ENCODE peak calls at places on chromosomes 12 and 14, in five cellular contexts. N is GM23338, O is HFF-Myc, H is cardiac muscle cell, D is A549. E is an unnamed sample.

GRCh38 chr12:92786045-92786444 is 83.3 kb downstream of the PLEKHG7 start:
- DNase-seq in N (no peak), O (no peak), H (peak; percentile 29), D (no peak), E (no peak)

GRCh38 chr14:101118746-101119610 is 215.5 kb upstream of the RTL1 start:
- DNase-seq in N (no peak), O (no peak), H (no peak), D (no peak), E (peak; percentile 20)

GRCh38 chr14:21543426-21544350 is 17.5 kb upstream of the SALL2 start:
- DNase-seq in N (peak; percentile 84), O (no peak), H (no peak), D (no peak), E (no peak)

GRCh38 chr12:64452559-64453329 is 824 bp downstream of the TBK1 start:
- DNase-seq in N (peak; percentile 21), O (peak; percentile 48), H (peak; percentile 83), D (peak; percentile 46), E (no peak)

GRCh38 chr14:94116701-94117100 is 6.2 kb downstream of the IFI27 start:
- DNase-seq in N (no peak), O (no peak), H (no peak), D (no peak), E (no peak)

GRCh38 chr12:59834659-59835474 is 239.0 kb downstream of the SLC16A7 start:
- DNase-seq in N (peak; percentile 75), O (no peak), H (peak; percentile 53), D (no peak), E (no peak)

GRCh38 chr12:1836854-1837411 is 16.6 kb downstream of the LRTM2 start:
- DNase-seq in N (no peak), O (no peak), H (no peak), D (no peak), E (no peak)

GRCh38 chr12:93601591-93601990 is 29.1 kb downstream of the SOCS2 start:
- DNase-seq in N (no peak), O (no peak), H (no peak), D (no peak), E (no peak)

GRCh38 chr12:24049101-24049500 is 99.6 kb upstream of the SOX5 start:
- DNase-seq in N (no peak), O (no peak), H (no peak), D (no peak), E (no peak)

GRCh38 chr14:54497224-54497623 is 8.4 kb upstream of the GMFB start:
- DNase-seq in N (no peak), O (no peak), H (no peak), D (no peak), E (no peak)

GRCh38 chr14:54450535-54450934 is 9.4 kb upstream of the CNIH1 start:
- DNase-seq in N (no peak), O (peak; percentile 86), H (peak; percentile 40), D (no peak), E (no peak)

GRCh38 chr12:126093911-126094310 is 1028.7 kb downstream of the AACS start:
- DNase-seq in N (peak; percentile 54), O (no peak), H (no peak), D (no peak), E (no peak)

GRCh38 chr14:93234798-93235197 is 27.7 kb downstream of the UBR7 start:
- DNase-seq in N (no peak), O (no peak), H (peak; percentile 52), D (peak; percentile 34), E (no peak)

GRCh38 chr14:103702497-103703432 is 12.5 kb downstream of the XRCC3 start:
- DNase-seq in N (no peak), O (no peak), H (no peak), D (no peak), E (no peak)

GRCh38 chr14:94119071-94119470 is 8.5 kb downstream of the IFI27 start:
- DNase-seq in N (no peak), O (no peak), H (no peak), D (no peak), E (no peak)

GRCh38 chr12:57765003-57765697 is 1.7 kb downstream of the CYP27B1 start:
- DNase-seq in N (peak; percentile 86), O (no peak), H (peak; percentile 37), D (peak; percentile 70), E (no peak)

GRCh38 chr12:8629486-8630033 is 16.9 kb upstream of the AICDA start:
- DNase-seq in N (no peak), O (peak; percentile 5), H (no peak), D (no peak), E (no peak)

GRCh38 chr12:118633071-118633470 is 256.7 kb downstream of the SUDS3 start:
- DNase-seq in N (peak; percentile 19), O (no peak), H (no peak), D (no peak), E (no peak)

GRCh38 chr14:73743431-73743931 is 29.3 kb upstream of the PNMA1 start:
- DNase-seq in N (no peak), O (no peak), H (peak; percentile 38), D (no peak), E (peak; percentile 46)

GRCh38 chr12:64109706-64110105 is 112.4 kb downstream of the KICS2 start:
- DNase-seq in N (no peak), O (no peak), H (no peak), D (no peak), E (no peak)

GRCh38 chr14:23861666-23862065 is 91.9 kb upstream of the DHRS4 start:
- DNase-seq in N (peak; percentile 15), O (no peak), H (peak; percentile 12), D (no peak), E (no peak)

GRCh38 chr12:108731866-108732461 is 646 bp upstream of the CORO1C start:
- DNase-seq in N (peak; percentile 100), O (peak; percentile 95), H (peak; percentile 98), D (peak; percentile 97), E (peak; percentile 99)

GRCh38 chr14:94139006-94139405 is 9.6 kb upstream of the IFI27L2 start:
- DNase-seq in N (no peak), O (no peak), H (no peak), D (no peak), E (no peak)

GRCh38 chr12:45130881-45131281 is 80.0 kb upstream of the DBX2 start:
- DNase-seq in N (peak; percentile 83), O (peak; percentile 56), H (peak; percentile 79), D (peak; percentile 28), E (no peak)

GRCh38 chr12:51077930-51078329 is 5.5 kb downstream of the CSRNP2 start:
- DNase-seq in N (no peak), O (no peak), H (peak; percentile 21), D (no peak), E (no peak)

GRCh38 chr14:97246648-97247047 is 449.5 kb downstream of the VRK1 start:
- DNase-seq in N (no peak), O (no peak), H (no peak), D (no peak), E (no peak)

GRCh38 chr12:32548691-32549412 is 130.2 kb upstream of the DNM1L start:
- DNase-seq in N (no peak), O (peak; percentile 85), H (peak; percentile 89), D (no peak), E (peak; percentile 33)

GRCh38 chr12:104733717-104734175 is 224.3 kb downstream of the SLC41A2 start:
- DNase-seq in N (peak; percentile 80), O (no peak), H (peak; percentile 13), D (no peak), E (no peak)

GRCh38 chr12:104736307-104736706 is 221.8 kb downstream of the SLC41A2 start:
- DNase-seq in N (no peak), O (peak; percentile 88), H (peak; percentile 87), D (no peak), E (no peak)

GRCh38 chr12:104735801-104736200 is 222.3 kb downstream of the SLC41A2 start:
- DNase-seq in N (no peak), O (no peak), H (no peak), D (no peak), E (no peak)

GRCh38 chr12:104737113-104737512 is 221.0 kb downstream of the SLC41A2 start:
- DNase-seq in N (no peak), O (no peak), H (no peak), D (no peak), E (no peak)

GRCh38 chr12:104734541-104735075 is 223.5 kb downstream of the SLC41A2 start:
- DNase-seq in N (no peak), O (no peak), H (no peak), D (no peak), E (no peak)
- TF ChIP-seq CTCF in N (no peak), O (no peak), H (no peak), D (no peak), E (no peak)

GRCh38 chr12:9761407-9761736 is 671 bp upstream of the CD69 start:
- DNase-seq in N (no peak), O (no peak), H (no peak), D (no peak), E (no peak)
- H3K4me3 ChIP-seq in N (no peak overlapping the region), O (no peak overlapping the region), H (no peak overlapping the region), D (no peak overlapping the region), E (no peak overlapping the region)

DNA sequence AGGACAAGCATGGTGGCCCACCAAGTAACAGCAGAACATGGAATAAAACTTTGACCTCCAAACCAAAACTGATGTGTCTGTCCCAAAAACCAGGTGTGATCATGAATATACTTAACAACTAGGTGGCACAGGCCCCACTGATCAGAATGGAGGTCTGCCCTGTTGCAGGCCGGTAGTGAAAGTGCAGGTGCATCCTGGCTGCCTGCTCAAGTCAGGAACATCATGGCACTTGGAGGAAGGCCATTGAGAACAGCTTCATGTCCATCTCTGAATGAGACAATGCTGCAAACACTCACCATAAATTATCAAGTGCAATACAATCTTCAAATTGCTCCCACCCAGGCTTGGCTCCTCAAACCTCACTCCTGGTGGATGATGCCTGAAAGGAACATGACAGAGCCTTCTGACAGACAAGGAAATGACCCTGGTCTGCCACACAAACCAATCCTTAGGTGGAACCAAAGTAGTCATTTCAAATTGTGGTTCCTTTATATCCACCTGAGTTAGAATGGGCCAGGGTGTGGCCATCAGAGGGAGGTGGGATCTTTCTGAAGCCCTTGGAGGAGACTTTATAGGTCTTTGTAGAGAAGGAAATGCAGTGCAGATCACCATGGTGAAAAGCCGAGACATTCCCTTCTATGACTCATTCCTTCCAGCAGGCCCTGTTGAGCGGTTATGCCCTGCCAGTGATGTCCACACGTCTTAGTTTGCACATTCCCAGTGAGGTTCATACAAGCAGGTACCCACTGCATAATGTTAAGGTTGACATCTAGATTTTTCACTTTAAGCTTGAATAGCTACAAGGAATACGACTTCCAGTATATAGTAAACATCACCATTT is 36.0 kb downstream of the EGLN3 start:
- DNase-seq in N (no peak), O (peak; percentile 51), H (peak; percentile 89), D (peak; percentile 39), E (no peak)
- TF ChIP-seq CTCF in N (no peak), O (no peak), H (peak; percentile 16), D (no peak), E (no peak)

DNA sequence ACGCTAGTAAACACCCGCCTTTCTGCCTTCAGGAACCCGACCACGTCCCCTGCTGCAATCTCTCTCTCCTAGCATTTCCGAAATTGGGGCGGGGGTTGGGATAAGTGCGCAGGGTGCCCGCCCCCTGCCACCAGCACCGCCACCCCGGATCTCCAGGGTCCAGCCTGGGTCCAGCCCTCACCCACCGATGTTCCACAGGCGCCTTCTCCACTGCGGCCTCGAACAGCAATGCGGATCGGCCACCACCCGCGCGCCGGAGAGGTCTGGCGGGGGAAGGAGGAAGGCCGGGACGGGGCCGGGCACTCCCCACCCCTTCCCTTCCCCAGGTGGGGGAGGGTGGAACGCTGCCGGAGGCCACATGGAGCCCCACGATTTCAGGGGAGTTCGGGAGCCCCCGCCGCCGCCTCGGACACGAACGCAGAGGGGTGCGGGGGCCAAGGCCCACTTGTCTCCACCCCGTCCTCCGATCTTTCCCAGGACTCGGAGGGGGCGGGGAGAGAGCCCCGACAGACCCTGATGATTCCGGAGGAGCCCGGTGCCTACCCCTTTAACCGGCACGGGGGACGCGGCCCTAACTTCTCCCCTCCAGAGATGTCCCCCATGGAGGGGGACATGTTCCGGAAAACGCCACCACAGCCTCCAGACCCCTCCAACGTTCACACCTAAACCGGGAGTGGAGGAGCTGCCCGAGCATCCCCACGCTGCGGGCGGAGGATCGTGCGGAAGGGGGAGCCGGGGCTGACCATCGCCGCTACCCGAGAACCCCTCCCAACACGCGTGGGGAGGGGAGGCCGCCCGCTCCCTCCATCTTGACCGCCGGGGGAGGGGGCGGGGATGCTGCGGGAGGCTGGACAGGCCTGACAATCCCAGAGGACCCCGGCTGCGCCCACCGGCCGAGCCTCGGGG is 1.1 kb downstream of the ATXN2 start:
- DNase-seq in N (peak; percentile 70), O (no peak), H (peak; percentile 55), D (peak; percentile 50), E (peak; percentile 25)
- H3K4me3 ChIP-seq in N (peak overlapping the region; percentile 84), O (peak overlapping the region; percentile 73), H (peak overlapping the region; percentile 69), D (peak overlapping the region; percentile 93), E (peak overlapping the region; percentile 79)

E was measured in gastrocnemius medialis.